ENCODE peak calls at places on chromosomes 13 and 19, in seven cellular contexts. Y is neural progenitor cell, G is fibroblast of lung, R is uterus, D is prostate gland, P is HCT116, S is epithelial cell of proximal tubule. H is an unnamed sample.

GRCh38 chr13:110811008-110811720 is 97.7 kb downstream of the ING1 start:
- DNase-seq in D (no peak), P (no peak), S (no peak), G (no peak), R (no peak), Y (no peak), H (no peak)

GRCh38 chr13:22428188-22428828 is 752.5 kb upstream of the SGCG start:
- DNase-seq in P (no peak), S (no peak), R (no peak), Y (no peak), D (no peak), G (peak), H (no peak)

GRCh38 chr13:24274452-24274971 is 34.9 kb upstream of the C1QTNF9 start:
- DNase-seq in R (no peak), Y (no peak), G (no peak), S (no peak), P (no peak), D (no peak), H (no peak)

GRCh38 chr19:31066385-31066784 is 282.9 kb downstream of the TSHZ3 start:
- DNase-seq in S (peak), D (no peak), R (no peak), Y (no peak), P (no peak), G (peak), H (no peak)

GRCh38 chr13:60514891-60515290 is 117.9 kb downstream of the TDRD3 start:
- DNase-seq in Y (no peak), R (no peak), S (no peak), P (no peak), D (no peak), G (no peak), H (no peak)

GRCh38 chr13:97852181-97852874 is 101.1 kb upstream of the IPO5 start:
- DNase-seq in D (no peak), Y (no peak), R (no peak), G (no peak), P (no peak), S (peak), H (no peak)

GRCh38 chr13:80363890-80364503 is 23.1 kb upstream of the SPRY2 start:
- DNase-seq in P (no peak), S (no peak), R (no peak), Y (peak), D (no peak), G (peak), H (no peak)

GRCh38 chr13:110907951-110908898 is 6.6 kb downstream of the ANKRD10 start:
- DNase-seq in P (peak), R (no peak), D (peak), G (peak), Y (no peak), S (no peak), H (no peak)

GRCh38 chr13:112325941-112326645 is 50.1 kb upstream of the SPACA7 start:
- DNase-seq in G (no peak), D (no peak), Y (no peak), S (no peak), P (no peak), R (no peak), H (no peak)

GRCh38 chr13:92197669-92198068 is 799.2 kb downstream of the GPC5 start:
- DNase-seq in P (no peak), R (no peak), S (no peak), G (peak), Y (no peak), D (no peak), H (no peak)

GRCh38 chr13:78978381-78978998 is 319.5 kb upstream of the OBI1 start:
- DNase-seq in Y (peak), P (peak), R (no peak), D (peak), S (peak), G (peak), H (peak)

GRCh38 chr19:47190167-47190727 is 40.8 kb downstream of the BBC3 start:
- DNase-seq in P (peak), D (peak), R (peak), S (peak), Y (no peak), G (peak), H (peak)

GRCh38 chr19:35767288-35768081 is 7.9 kb upstream of the ARHGAP33 start:
- DNase-seq in S (no peak), G (no peak), D (no peak), P (no peak), R (no peak), Y (peak), H (no peak)

GRCh38 chr19:10701955-10702307 is 692 bp downstream of the QTRT1 start:
- DNase-seq in G (no peak), D (no peak), S (no peak), R (no peak), P (no peak), Y (peak), H (no peak)

GRCh38 chr19:58037927-58038687 is 4.3 kb downstream of the ZSCAN1 start:
- DNase-seq in G (no peak), R (no peak), Y (peak), S (no peak), P (no peak), D (no peak), H (no peak)

GRCh38 chr13:38223093-38223492 is 126.6 kb upstream of the UFM1 start:
- DNase-seq in S (no peak), R (no peak), D (no peak), Y (peak), G (peak), P (no peak), H (no peak)

GRCh38 chr13:40639226-40639681 is 27.2 kb downstream of the FOXO1 start:
- DNase-seq in Y (no peak), R (no peak), G (no peak), D (no peak), P (no peak), S (peak), H (no peak)

GRCh38 chr13:77386046-77386445 is 59.2 kb upstream of the MYCBP2 start:
- DNase-seq in Y (no peak), S (no peak), G (peak), P (no peak), D (no peak), R (no peak), H (no peak)

GRCh38 chr13:73844986-73845385 is 289.2 kb downstream of the KLF12 start:
- DNase-seq in G (peak), P (no peak), R (no peak), D (no peak), Y (no peak), S (no peak), H (no peak)

GRCh38 chr13:43232144-43232840 is 208.9 kb downstream of the DNAJC15 start:
- DNase-seq in P (no peak), G (peak), S (no peak), Y (no peak), D (no peak), R (no peak), H (no peak)

GRCh38 chr13:39684531-39685137 is 29.2 kb downstream of the COG6 start:
- DNase-seq in G (peak), Y (peak), P (peak), S (no peak), D (no peak), R (no peak), H (no peak)

GRCh38 chr19:55640043-55640576 is 692 bp upstream of the ZNF580 start:
- DNase-seq in R (peak), P (no peak), G (peak), Y (peak), S (no peak), D (peak), H (no peak)

GRCh38 chr13:31172535-31172934 is 10.8 kb upstream of the HSPH1 start:
- DNase-seq in Y (no peak), G (peak), P (peak), R (no peak), S (peak), D (no peak), H (no peak)

GRCh38 chr19:30118760-30119159 is 176.7 kb downstream of the URI1 start:
- DNase-seq in D (no peak), R (no peak), G (no peak), Y (no peak), S (no peak), P (no peak), H (no peak)

GRCh38 chr13:110618167-110618566 is 2.8 kb downstream of the NAXD start:
- DNase-seq in G (no peak), D (no peak), R (no peak), S (no peak), Y (no peak), P (no peak), H (no peak)

GRCh38 chr13:57345526-57345925 is 178.5 kb downstream of the PRR20E start:
- DNase-seq in P (no peak), D (no peak), R (no peak), S (no peak), G (no peak), Y (no peak), H (no peak)

GRCh38 chr13:34179481-34179880 is 361.5 kb downstream of the RFC3 start:
- DNase-seq in Y (peak), S (no peak), D (no peak), G (peak), P (no peak), R (no peak), H (no peak)

GRCh38 chr13:51800456-51800855 is 3.5 kb downstream of the DHRS12 start:
- DNase-seq in P (no peak), G (no peak), S (no peak), D (no peak), Y (no peak), R (no peak), H (no peak)

GRCh38 chr19:40611096-40611495 is 9.9 kb downstream of the LTBP4 start:
- DNase-seq in Y (no peak), S (no peak), G (no peak), R (no peak), P (no peak), D (peak), H (no peak)

DNA sequence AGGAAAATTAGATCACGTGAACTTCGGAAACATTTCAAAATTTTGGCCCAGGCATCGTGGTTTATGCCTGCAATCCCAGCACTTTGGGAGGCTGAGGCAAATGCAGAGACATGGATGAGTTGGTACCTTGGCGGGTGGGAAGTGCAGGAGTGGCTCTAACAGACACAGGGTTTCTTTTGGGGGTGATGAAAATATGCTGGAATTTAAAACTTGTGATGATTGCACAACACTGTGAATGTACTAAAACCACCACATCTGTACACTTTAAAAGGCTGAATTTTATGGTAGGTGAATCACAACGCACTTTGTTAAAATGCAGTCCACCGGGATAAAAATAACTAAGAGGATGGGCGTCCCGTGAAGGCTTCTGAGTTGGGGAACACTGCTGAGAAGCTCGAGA is 47.2 kb downstream of the MLLT1 start:
- DNase-seq in R (peak), P (no peak), G (peak), Y (no peak), D (no peak), S (peak), H (no peak)
- H3K4me3 ChIP-seq in R (no peak), P (no peak), G (no peak), Y (no peak), D (no peak), S (no peak), H (no peak)

GRCh38 chr19:43315851-43316250 is 37.6 kb upstream of the CD177 start:
- DNase-seq in S (no peak), R (no peak), D (no peak), P (no peak), G (no peak), Y (peak), H (no peak)

GRCh38 chr19:43313711-43314495 is 39.6 kb upstream of the CD177 start:
- DNase-seq in R (no peak), G (no peak), Y (no peak), D (no peak), S (no peak), P (no peak), H (no peak)

GRCh38 chr19:43318796-43319314 is 34.6 kb upstream of the CD177 start:
- DNase-seq in D (no peak), R (no peak), P (no peak), S (no peak), Y (peak), G (no peak), H (no peak)

GRCh38 chr19:43318203-43318602 is 35.3 kb upstream of the CD177 start:
- DNase-seq in D (no peak), Y (no peak), G (no peak), P (no peak), R (no peak), S (no peak), H (no peak)

DNA sequence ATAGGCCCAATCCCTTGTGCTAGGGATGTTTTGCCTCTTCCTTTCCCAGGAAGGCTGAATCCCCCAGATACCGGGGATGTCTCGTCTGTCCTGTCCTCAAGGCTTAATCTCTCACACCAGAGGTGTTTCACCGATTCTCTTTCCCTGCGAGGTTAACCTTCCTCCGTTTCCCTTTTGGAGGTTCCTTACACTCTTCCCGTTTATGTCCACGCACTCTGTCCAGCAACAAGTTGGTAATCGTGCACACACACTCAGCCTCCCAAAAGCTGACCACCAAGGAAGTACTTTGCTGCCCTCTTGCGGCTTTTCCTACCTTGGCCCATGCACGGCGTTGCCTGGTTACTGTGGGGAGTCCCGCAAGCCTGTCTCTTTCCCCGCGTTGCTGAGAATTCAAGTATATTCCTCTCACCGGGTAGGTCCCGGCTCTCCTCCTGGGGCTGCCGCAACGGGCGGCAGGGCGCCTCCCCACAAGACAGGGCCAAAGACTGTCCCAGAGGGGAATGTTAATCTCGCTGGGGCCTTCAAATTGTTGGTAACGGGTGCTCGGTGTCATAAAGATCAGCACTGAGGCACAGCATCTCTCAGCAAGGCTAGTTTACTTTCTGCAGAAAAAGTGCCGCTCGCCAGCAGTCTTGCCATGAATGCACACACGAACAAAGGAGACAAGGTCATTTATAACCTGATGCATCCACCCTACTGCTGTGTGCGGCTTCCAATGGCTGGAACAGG is 36.7 kb upstream of the CD177 start:
- DNase-seq in P (peak), G (peak), R (no peak), D (no peak), Y (peak), S (no peak), H (peak)
- TF ChIP-seq CTCF in P (peak), G (peak), R (no peak), D (no peak), Y (peak), S (peak), H (peak)

GRCh38 chr19:56838680-56838929 is 1.9 kb downstream of the PEG3 start:
- DNase-seq in G (no peak), P (no peak), D (no peak), Y (no peak), R (no peak), S (no peak), H (no peak)

GRCh38 chr19:56839665-56840451 is 668 bp downstream of the PEG3 start:
- DNase-seq in P (no peak), Y (no peak), R (peak), G (peak), S (no peak), D (no peak), H (no peak)

GRCh38 chr19:56840452-56841193 is at the start of the genes PEG3 and ZIM2:
- DNase-seq in G (no peak), P (no peak), S (no peak), D (no peak), Y (no peak), R (peak), H (no peak)

GRCh38 chr19:56837892-56838679 is 2.4 kb downstream of the PEG3 start:
- DNase-seq in Y (no peak), R (peak), P (no peak), D (peak), S (no peak), G (no peak), H (peak)

DNA sequence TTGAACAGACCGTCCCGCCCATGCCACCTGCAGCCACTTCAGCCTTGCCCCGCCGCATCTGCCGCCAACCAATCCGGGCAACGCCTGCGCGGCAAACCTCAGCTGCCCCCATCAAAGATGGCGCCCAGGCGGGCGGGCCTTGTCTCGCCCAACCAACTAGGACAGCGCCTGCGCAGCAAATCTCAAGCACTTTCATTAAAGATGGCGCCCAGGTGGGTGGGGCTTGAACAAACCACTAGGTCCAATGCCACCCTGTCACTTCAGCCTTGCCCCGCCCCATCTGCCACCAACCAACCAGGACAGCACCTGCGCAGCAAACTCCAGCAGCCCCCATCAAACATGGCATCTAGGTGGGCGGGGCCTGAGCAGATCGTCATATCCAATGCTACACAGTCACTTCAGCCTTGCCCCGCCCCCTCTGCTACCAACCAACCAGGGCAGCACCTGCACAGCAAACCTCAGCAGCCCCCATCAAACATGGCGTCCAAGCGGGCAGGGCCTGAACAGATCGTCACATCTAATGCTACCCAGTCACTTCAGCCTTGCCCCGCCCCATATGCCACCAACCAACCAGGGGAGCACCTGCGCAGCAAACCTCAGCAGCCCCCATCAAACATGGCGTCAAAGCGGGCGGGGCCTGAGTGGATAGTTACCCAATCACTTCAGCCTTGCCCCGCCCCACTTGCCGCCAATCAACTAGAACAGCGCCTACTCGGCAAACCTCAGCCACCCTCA is 1.4 kb downstream of the PEG3 start:
- DNase-seq in S (peak), P (no peak), R (peak), G (peak), Y (no peak), D (peak), H (peak)
- H3K4me3 ChIP-seq in S (peak), P (no peak), R (peak), G (peak), Y (no peak), D (no peak), H (peak)

DNA sequence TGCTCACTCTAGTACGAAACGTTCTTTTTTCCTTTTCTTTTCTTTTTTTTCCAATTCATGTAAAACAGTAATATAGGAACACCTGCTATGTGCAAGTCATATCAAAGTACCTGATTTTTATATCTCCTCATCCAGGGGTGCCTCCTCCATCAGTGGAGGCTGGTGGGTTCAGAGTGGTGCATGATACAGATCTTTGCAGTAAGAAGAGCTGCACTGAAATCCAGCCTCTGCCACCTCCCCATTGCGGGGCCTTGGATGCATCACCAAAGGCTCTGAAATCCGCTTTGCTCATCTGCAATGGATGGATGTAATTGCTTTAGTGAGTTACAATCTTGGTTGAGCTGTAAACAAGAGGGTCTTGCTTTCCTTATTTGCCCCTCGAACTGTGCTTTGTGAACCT is 38.3 kb downstream of the GPR12 start:
- DNase-seq in P (no peak), R (no peak), D (no peak), Y (no peak), S (no peak), G (no peak), H (no peak)
- TF ChIP-seq CTCF in P (no peak), R (no peak), D (no peak), Y (no peak), S (no peak), G (no peak), H (no peak)

GRCh38 chr19:18791315-18791678 is 192 bp upstream of the COMP start:
- DNase-seq in D (no peak), P (no peak), G (no peak), Y (no peak), S (no peak), R (no peak), H (no peak)
- H3K4me3 ChIP-seq in D (no peak), P (no peak), G (no peak), Y (no peak), S (no peak), R (no peak), H (no peak)

DNA sequence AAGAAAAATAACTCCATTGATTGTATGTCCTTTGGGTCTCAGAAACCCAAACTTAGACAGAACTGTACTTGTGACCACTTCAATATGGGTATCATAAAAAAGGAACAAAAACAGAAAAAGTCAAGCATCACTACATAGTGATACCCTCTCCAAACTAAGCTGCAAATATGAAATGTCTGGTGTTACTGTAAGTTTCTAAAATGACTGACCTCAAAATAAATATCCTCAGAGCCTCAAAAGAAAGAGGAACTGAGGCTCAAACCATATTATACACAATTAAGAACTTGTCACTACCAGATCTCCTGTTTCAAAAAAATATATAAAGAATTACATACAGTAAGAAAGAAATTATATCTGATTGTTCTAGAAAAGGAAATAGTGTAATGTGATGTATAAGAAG is 787.9 kb upstream of the KLHL1 start:
- DNase-seq in G (no peak), P (no peak), R (no peak), D (no peak), S (no peak), Y (no peak), H (no peak)
- TF ChIP-seq CTCF in G (no peak), P (no peak), R (no peak), D (no peak), S (no peak), Y (no peak), H (no peak)

GRCh38 chr19:6215701-6216235 is 64.0 kb downstream of the MLLT1 start:
- DNase-seq in P (no peak), Y (no peak), D (no peak), S (no peak), G (no peak), R (peak), H (no peak)
- H3K4me3 ChIP-seq in P (no peak), Y (no peak), D (no peak), S (no peak), G (no peak), R (no peak), H (no peak)

GRCh38 chr13:100826441-100826840 is 151.8 kb upstream of the TMTC4 start:
- DNase-seq in D (no peak), G (no peak), R (no peak), Y (no peak), S (no peak), P (no peak), H (no peak)

GRCh38 chr13:100827489-100828000 is 152.9 kb upstream of the TMTC4 start:
- DNase-seq in Y (no peak), D (no peak), G (no peak), R (no peak), S (no peak), P (no peak), H (no peak)

GRCh38 chr13:100833427-100833826 is 158.8 kb upstream of the TMTC4 start:
- DNase-seq in R (no peak), G (no peak), D (no peak), S (no peak), Y (no peak), P (no peak), H (no peak)

GRCh38 chr13:100825551-100825950 is 151.0 kb upstream of the TMTC4 start:
- DNase-seq in R (no peak), S (no peak), P (no peak), Y (no peak), D (no peak), G (peak), H (no peak)

GRCh38 chr13:100828226-100828625 is 153.6 kb upstream of the TMTC4 start:
- DNase-seq in G (no peak), D (no peak), S (no peak), Y (peak), R (no peak), P (no peak), H (no peak)
- TF ChIP-seq CTCF in G (no peak), D (no peak), S (peak), Y (peak), R (no peak), P (no peak), H (peak)

H was measured in LNCaP clone FGC.